ENCODE peak calls at places on chromosomes 2 and 18, in seven cellular contexts. One of them, this sample, is unnamed.

GRCh38 chr2:70340921-70341765 is 39.3 kb upstream of the FAM136A start:
- DNase-seq in kidney epithelial cell: no peak
- DNase-seq in GM12865: peak; percentile 35
- DNase-seq in CD8-positive, alpha-beta T cell: peak; percentile 12
- DNase-seq in body of pancreas: peak; percentile 41
- DNase-seq in nephron progenitor cell: peak; percentile 53
- DNase-seq in Peyer's patch: peak; percentile 67
- DNase-seq in this sample: peak; percentile 37

GRCh38 chr2:231648579-231649174 is 56.0 kb downstream of the TEX44 start:
- DNase-seq in kidney epithelial cell: no peak
- DNase-seq in GM12865: peak; percentile 76
- DNase-seq in CD8-positive, alpha-beta T cell: peak; percentile 31
- DNase-seq in body of pancreas: peak; percentile 84
- DNase-seq in nephron progenitor cell: peak; percentile 74
- DNase-seq in Peyer's patch: peak; percentile 90
- DNase-seq in this sample: peak; percentile 61

GRCh38 chr2:26724004-26724750 is 31.7 kb downstream of the KCNK3 start:
- DNase-seq in kidney epithelial cell: no peak
- DNase-seq in GM12865: no peak
- DNase-seq in CD8-positive, alpha-beta T cell: no peak
- DNase-seq in body of pancreas: peak; percentile 78
- DNase-seq in nephron progenitor cell: no peak
- DNase-seq in Peyer's patch: peak; percentile 71
- DNase-seq in this sample: no peak

GRCh38 chr2:210309546-210310233 is 5.3 kb downstream of the MYL1 start:
- DNase-seq in kidney epithelial cell: no peak
- DNase-seq in GM12865: no peak
- DNase-seq in CD8-positive, alpha-beta T cell: no peak
- DNase-seq in body of pancreas: no peak
- DNase-seq in nephron progenitor cell: no peak
- DNase-seq in Peyer's patch: no peak
- DNase-seq in this sample: no peak

GRCh38 chr2:204505488-204505887 is 39.8 kb upstream of the PARD3B start:
- DNase-seq in kidney epithelial cell: no peak
- DNase-seq in GM12865: no peak
- DNase-seq in CD8-positive, alpha-beta T cell: no peak
- DNase-seq in body of pancreas: no peak
- DNase-seq in nephron progenitor cell: no peak
- DNase-seq in Peyer's patch: no peak
- DNase-seq in this sample: no peak

GRCh38 chr2:59458862-59459261 is 1094.6 kb downstream of the BCL11A start:
- DNase-seq in kidney epithelial cell: no peak
- DNase-seq in GM12865: no peak
- DNase-seq in CD8-positive, alpha-beta T cell: no peak
- DNase-seq in body of pancreas: peak; percentile 47
- DNase-seq in nephron progenitor cell: no peak
- DNase-seq in Peyer's patch: no peak
- DNase-seq in this sample: no peak

GRCh38 chr2:102005989-102006885 is 14.5 kb downstream of the IL1R2 start:
- DNase-seq in kidney epithelial cell: no peak
- DNase-seq in GM12865: peak; percentile 60
- DNase-seq in CD8-positive, alpha-beta T cell: no peak
- DNase-seq in body of pancreas: peak; percentile 45
- DNase-seq in nephron progenitor cell: peak; percentile 49
- DNase-seq in Peyer's patch: peak; percentile 58
- DNase-seq in this sample: no peak

GRCh38 chr2:196478588-196478987 is 160.9 kb upstream of the CCDC150 start:
- DNase-seq in kidney epithelial cell: no peak
- DNase-seq in GM12865: no peak
- DNase-seq in CD8-positive, alpha-beta T cell: no peak
- DNase-seq in body of pancreas: no peak
- DNase-seq in nephron progenitor cell: no peak
- DNase-seq in Peyer's patch: no peak
- DNase-seq in this sample: no peak

GRCh38 chr2:53257287-53257686 is 510.3 kb upstream of the CHAC2 start:
- DNase-seq in kidney epithelial cell: no peak
- DNase-seq in GM12865: no peak
- DNase-seq in CD8-positive, alpha-beta T cell: no peak
- DNase-seq in body of pancreas: no peak
- DNase-seq in nephron progenitor cell: no peak
- DNase-seq in Peyer's patch: no peak
- DNase-seq in this sample: no peak

GRCh38 chr18:48944634-48945033 is 6.1 kb downstream of the SMAD7 start:
- DNase-seq in kidney epithelial cell: no peak
- DNase-seq in GM12865: no peak
- DNase-seq in CD8-positive, alpha-beta T cell: no peak
- DNase-seq in body of pancreas: no peak
- DNase-seq in nephron progenitor cell: no peak
- DNase-seq in Peyer's patch: no peak
- DNase-seq in this sample: no peak

GRCh38 chr2:64250063-64250462 is 105.8 kb upstream of the PELI1 start:
- DNase-seq in kidney epithelial cell: no peak
- DNase-seq in GM12865: no peak
- DNase-seq in CD8-positive, alpha-beta T cell: no peak
- DNase-seq in body of pancreas: no peak
- DNase-seq in nephron progenitor cell: no peak
- DNase-seq in Peyer's patch: no peak
- DNase-seq in this sample: no peak

GRCh38 chr2:43123056-43123455 is 103.3 kb downstream of the ZFP36L2 start:
- DNase-seq in kidney epithelial cell: no peak
- DNase-seq in GM12865: no peak
- DNase-seq in CD8-positive, alpha-beta T cell: no peak
- DNase-seq in body of pancreas: no peak
- DNase-seq in nephron progenitor cell: no peak
- DNase-seq in Peyer's patch: peak; percentile 45
- DNase-seq in this sample: no peak

GRCh38 chr2:71778514-71779305 is 325.3 kb downstream of the DYSF start:
- DNase-seq in kidney epithelial cell: no peak
- DNase-seq in GM12865: no peak
- DNase-seq in CD8-positive, alpha-beta T cell: no peak
- DNase-seq in body of pancreas: no peak
- DNase-seq in nephron progenitor cell: no peak
- DNase-seq in Peyer's patch: no peak
- DNase-seq in this sample: no peak

GRCh38 chr2:231470246-231470900 is 6.1 kb upstream of the NCL start:
- DNase-seq in kidney epithelial cell: no peak
- DNase-seq in GM12865: no peak
- DNase-seq in CD8-positive, alpha-beta T cell: no peak
- DNase-seq in body of pancreas: no peak
- DNase-seq in nephron progenitor cell: no peak
- DNase-seq in Peyer's patch: no peak
- DNase-seq in this sample: no peak

GRCh38 chr18:29057703-29058102 is 880.8 kb upstream of the CDH2 start:
- DNase-seq in kidney epithelial cell: no peak
- DNase-seq in GM12865: no peak
- DNase-seq in CD8-positive, alpha-beta T cell: no peak
- DNase-seq in body of pancreas: no peak
- DNase-seq in nephron progenitor cell: no peak
- DNase-seq in Peyer's patch: no peak
- DNase-seq in this sample: no peak

GRCh38 chr2:121860033-121860810 is 104.8 kb downstream of the TSN start:
- DNase-seq in kidney epithelial cell: peak; percentile 66
- DNase-seq in GM12865: no peak
- DNase-seq in CD8-positive, alpha-beta T cell: no peak
- DNase-seq in body of pancreas: no peak
- DNase-seq in nephron progenitor cell: no peak
- DNase-seq in Peyer's patch: no peak
- DNase-seq in this sample: no peak

GRCh38 chr2:187936228-187936627 is 355.4 kb upstream of the GULP1 start:
- DNase-seq in kidney epithelial cell: no peak
- DNase-seq in GM12865: no peak
- DNase-seq in CD8-positive, alpha-beta T cell: no peak
- DNase-seq in body of pancreas: no peak
- DNase-seq in nephron progenitor cell: no peak
- DNase-seq in Peyer's patch: no peak
- DNase-seq in this sample: no peak

GRCh38 chr2:42096869-42097591 is 49.2 kb downstream of the PKDCC start:
- DNase-seq in kidney epithelial cell: no peak
- DNase-seq in GM12865: peak; percentile 71
- DNase-seq in CD8-positive, alpha-beta T cell: no peak
- DNase-seq in body of pancreas: no peak
- DNase-seq in nephron progenitor cell: no peak
- DNase-seq in Peyer's patch: no peak
- DNase-seq in this sample: no peak

GRCh38 chr2:191688934-191689695 is 11.2 kb downstream of the NABP1 start:
- DNase-seq in kidney epithelial cell: peak; percentile 86
- DNase-seq in GM12865: no peak
- DNase-seq in CD8-positive, alpha-beta T cell: no peak
- DNase-seq in body of pancreas: no peak
- DNase-seq in nephron progenitor cell: no peak
- DNase-seq in Peyer's patch: no peak
- DNase-seq in this sample: no peak

GRCh38 chr2:7940120-7940386 is 741.8 kb upstream of the ID2 start:
- DNase-seq in kidney epithelial cell: no peak
- DNase-seq in GM12865: no peak
- DNase-seq in CD8-positive, alpha-beta T cell: no peak
- DNase-seq in body of pancreas: no peak
- DNase-seq in nephron progenitor cell: no peak
- DNase-seq in Peyer's patch: no peak
- DNase-seq in this sample: no peak

GRCh38 chr2:110103060-110103961 is 12.3 kb downstream of the MALL start:
- DNase-seq in kidney epithelial cell: no peak
- DNase-seq in GM12865: no peak
- DNase-seq in CD8-positive, alpha-beta T cell: no peak
- DNase-seq in body of pancreas: no peak
- DNase-seq in nephron progenitor cell: no peak
- DNase-seq in Peyer's patch: peak; percentile 91
- DNase-seq in this sample: no peak

GRCh38 chr2:109428841-109429710 is 184.7 kb downstream of the SEPTIN10 start:
- DNase-seq in kidney epithelial cell: no peak
- DNase-seq in GM12865: no peak
- DNase-seq in CD8-positive, alpha-beta T cell: no peak
- DNase-seq in body of pancreas: no peak
- DNase-seq in nephron progenitor cell: no peak
- DNase-seq in Peyer's patch: no peak
- DNase-seq in this sample: no peak

GRCh38 chr2:205696541-205697441 is 14.5 kb downstream of the NRP2 start:
- DNase-seq in kidney epithelial cell: no peak
- DNase-seq in GM12865: no peak
- DNase-seq in CD8-positive, alpha-beta T cell: no peak
- DNase-seq in body of pancreas: no peak
- DNase-seq in nephron progenitor cell: no peak
- DNase-seq in Peyer's patch: no peak
- DNase-seq in this sample: no peak

GRCh38 chr2:40062381-40062780 is 283.3 kb upstream of the THUMPD2 start:
- DNase-seq in kidney epithelial cell: no peak
- DNase-seq in GM12865: no peak
- DNase-seq in CD8-positive, alpha-beta T cell: no peak
- DNase-seq in body of pancreas: no peak
- DNase-seq in nephron progenitor cell: no peak
- DNase-seq in Peyer's patch: no peak
- DNase-seq in this sample: no peak

GRCh38 chr2:42970151-42970550 is 177.8 kb upstream of the HAAO start:
- DNase-seq in kidney epithelial cell: no peak
- DNase-seq in GM12865: no peak
- DNase-seq in CD8-positive, alpha-beta T cell: no peak
- DNase-seq in body of pancreas: no peak
- DNase-seq in nephron progenitor cell: no peak
- DNase-seq in Peyer's patch: peak; percentile 26
- DNase-seq in this sample: no peak

GRCh38 chr18:67363694-67364093 is 152.8 kb downstream of the DSEL start:
- DNase-seq in kidney epithelial cell: no peak
- DNase-seq in GM12865: no peak
- DNase-seq in CD8-positive, alpha-beta T cell: no peak
- DNase-seq in body of pancreas: no peak
- DNase-seq in nephron progenitor cell: no peak
- DNase-seq in Peyer's patch: no peak
- DNase-seq in this sample: no peak

GRCh38 chr2:134324942-134325341 is 71.1 kb downstream of the MGAT5 start:
- DNase-seq in kidney epithelial cell: no peak
- DNase-seq in GM12865: peak; percentile 49
- DNase-seq in CD8-positive, alpha-beta T cell: no peak
- DNase-seq in body of pancreas: no peak
- DNase-seq in nephron progenitor cell: no peak
- DNase-seq in Peyer's patch: no peak
- DNase-seq in this sample: no peak

GRCh38 chr18:46073474-46074331 is 1.6 kb upstream of the PSTPIP2 start:
- DNase-seq in kidney epithelial cell: peak; percentile 29
- DNase-seq in GM12865: peak; percentile 66
- DNase-seq in CD8-positive, alpha-beta T cell: peak; percentile 40
- DNase-seq in body of pancreas: peak; percentile 58
- DNase-seq in nephron progenitor cell: peak; percentile 58
- DNase-seq in Peyer's patch: peak; percentile 72
- DNase-seq in this sample: no peak
- TF ChIP-seq CTCF in kidney epithelial cell: peak; percentile 55
- TF ChIP-seq CTCF in GM12865: peak; percentile 51
- TF ChIP-seq CTCF in CD8-positive, alpha-beta T cell: peak; percentile 89
- TF ChIP-seq CTCF in body of pancreas: peak; percentile 69
- TF ChIP-seq CTCF in nephron progenitor cell: peak; percentile 66
- TF ChIP-seq CTCF in Peyer's patch: peak; percentile 78
- TF ChIP-seq CTCF in this sample: peak; percentile 75

DNA sequence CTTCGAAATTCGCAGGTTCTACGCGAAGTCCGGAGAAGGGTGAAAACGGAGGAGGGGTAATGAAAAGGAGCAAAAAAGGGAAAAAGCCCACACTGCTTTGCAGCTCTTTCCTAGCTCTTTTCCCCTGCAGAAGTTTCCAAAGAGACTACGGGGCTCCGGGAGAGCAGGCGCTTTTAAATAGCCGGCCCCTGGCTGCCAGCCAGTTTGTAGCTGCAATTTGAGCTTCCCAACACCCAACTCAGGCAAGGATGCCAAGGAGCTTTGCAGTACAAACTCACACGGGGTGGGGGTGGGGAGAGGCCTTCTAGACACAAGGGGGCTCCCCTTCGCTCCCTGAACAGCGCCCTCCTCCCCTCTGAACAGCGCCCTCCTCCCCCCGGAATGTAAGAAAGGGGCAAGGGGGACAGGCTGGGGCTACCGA is at the start of gene IGFBP5:
- DNase-seq in kidney epithelial cell: no peak
- DNase-seq in GM12865: no peak
- DNase-seq in CD8-positive, alpha-beta T cell: no peak
- DNase-seq in body of pancreas: peak; percentile 61
- DNase-seq in nephron progenitor cell: peak; percentile 72
- DNase-seq in Peyer's patch: peak; percentile 74
- DNase-seq in this sample: no peak
- TF ChIP-seq CTCF in kidney epithelial cell: peak; percentile 36
- TF ChIP-seq CTCF in GM12865: no peak
- TF ChIP-seq CTCF in CD8-positive, alpha-beta T cell: no peak
- TF ChIP-seq CTCF in body of pancreas: no peak
- TF ChIP-seq CTCF in nephron progenitor cell: no peak
- TF ChIP-seq CTCF in Peyer's patch: no peak
- TF ChIP-seq CTCF in this sample: no peak

GRCh38 chr2:143263045-143263625 is 133.9 kb downstream of the ARHGAP15 start:
- DNase-seq in kidney epithelial cell: no peak
- DNase-seq in GM12865: no peak
- DNase-seq in CD8-positive, alpha-beta T cell: no peak
- DNase-seq in body of pancreas: no peak
- DNase-seq in nephron progenitor cell: no peak
- DNase-seq in Peyer's patch: no peak
- DNase-seq in this sample: no peak
- TF ChIP-seq CTCF in kidney epithelial cell: no peak
- TF ChIP-seq CTCF in GM12865: no peak
- TF ChIP-seq CTCF in CD8-positive, alpha-beta T cell: no peak
- TF ChIP-seq CTCF in body of pancreas: peak; percentile 8
- TF ChIP-seq CTCF in nephron progenitor cell: no peak
- TF ChIP-seq CTCF in Peyer's patch: peak; percentile 5
- TF ChIP-seq CTCF in this sample: no peak

DNA sequence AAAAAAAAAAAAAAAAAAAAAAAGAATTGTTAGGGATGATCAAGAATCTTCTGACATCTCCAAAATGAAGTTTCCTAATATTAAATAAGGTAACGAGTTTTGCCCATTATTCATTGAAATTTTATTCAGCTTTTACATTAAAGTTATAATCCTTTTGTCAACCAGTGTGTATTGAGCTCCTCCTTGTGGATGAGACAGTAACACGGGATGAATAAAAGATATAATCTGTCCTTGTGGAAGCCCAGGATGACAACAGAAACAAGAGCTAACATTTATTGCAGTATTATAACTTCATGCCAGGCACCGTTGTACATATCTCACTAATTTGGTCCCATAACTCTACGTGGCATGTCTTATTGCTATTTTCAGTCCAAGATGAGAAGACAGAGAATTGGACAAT is 33.4 kb upstream of the SERPINB7 start:
- DNase-seq in kidney epithelial cell: no peak
- DNase-seq in GM12865: no peak
- DNase-seq in CD8-positive, alpha-beta T cell: no peak
- DNase-seq in body of pancreas: no peak
- DNase-seq in nephron progenitor cell: no peak
- DNase-seq in Peyer's patch: no peak
- DNase-seq in this sample: no peak
- TF ChIP-seq CTCF in kidney epithelial cell: peak; percentile 25
- TF ChIP-seq CTCF in GM12865: no peak
- TF ChIP-seq CTCF in CD8-positive, alpha-beta T cell: no peak
- TF ChIP-seq CTCF in body of pancreas: peak; percentile 9
- TF ChIP-seq CTCF in nephron progenitor cell: no peak
- TF ChIP-seq CTCF in Peyer's patch: no peak
- TF ChIP-seq CTCF in this sample: no peak